ENCODE peak calls at places on chromosomes 7 and 10, in five cellular contexts. S is HTR-8/SVneo; F is activated effector memory CD4-positive, alpha-beta T cell treated with Interleukin-2 at 50 U/mL for 16 hours; J is GM19239; I is RPMI7951. V is an unnamed sample.

GRCh38 chr10:66931340-66931948 is 5.6 kb downstream of the LRRTM3 start:
- DNase-seq in S (peak), F (no peak), J (no peak), I (peak), V (no peak)

GRCh38 chr10:3421537-3422257 is 249.1 kb upstream of the PITRM1 start:
- DNase-seq in S (no peak), F (no peak), J (no peak), I (no peak), V (no peak)

GRCh38 chr10:44102726-44103255 is 282.1 kb downstream of the CXCL12 start:
- DNase-seq in S (peak), F (no peak), J (no peak), I (peak), V (peak)

GRCh38 chr7:101488826-101489572 is 126.3 kb downstream of the COL26A1 start:
- DNase-seq in S (peak), F (no peak), J (no peak), I (peak), V (peak)

GRCh38 chr10:61643316-61643751 is 19.4 kb upstream of the CABCOCO1 start:
- DNase-seq in S (no peak), F (no peak), J (no peak), I (no peak), V (no peak)

GRCh38 chr7:157434701-157435100 is 97.9 kb downstream of the DNAJB6 start:
- DNase-seq in S (no peak), F (no peak), J (no peak), I (peak), V (no peak)

GRCh38 chr7:91164948-91165845 is 99.0 kb upstream of the FZD1 start:
- DNase-seq in S (no peak), F (no peak), J (peak), I (peak), V (peak)

GRCh38 chr10:26486304-26486703 is 48.2 kb downstream of the APBB1IP start:
- DNase-seq in S (peak), F (no peak), J (no peak), I (peak), V (no peak)

GRCh38 chr10:78255796-78256638 is 222.4 kb downstream of the RPS24 start:
- DNase-seq in S (peak), F (no peak), J (no peak), I (peak), V (peak)

GRCh38 chr7:66920256-66920655 is 769 bp upstream of the TMEM248 start:
- DNase-seq in S (no peak), F (no peak), J (no peak), I (no peak), V (no peak)

GRCh38 chr7:85529831-85530230 is 343.0 kb upstream of the SEMA3D start:
- DNase-seq in S (no peak), F (no peak), J (no peak), I (peak), V (no peak)

GRCh38 chr10:43115881-43116595 is 22.2 kb upstream of the CSGALNACT2 start:
- DNase-seq in S (no peak), F (no peak), J (no peak), I (no peak), V (no peak)

GRCh38 chr7:22578048-22578770 is 78.2 kb upstream of the STEAP1B start:
- DNase-seq in S (no peak), F (no peak), J (no peak), I (peak), V (peak)

GRCh38 chr10:75552171-75552570 is 120.7 kb downstream of the LRMDA start:
- DNase-seq in S (no peak), F (no peak), J (no peak), I (no peak), V (no peak)

GRCh38 chr7:15104411-15105092 is 202.0 kb upstream of the DGKB start:
- DNase-seq in S (no peak), F (no peak), J (no peak), I (no peak), V (no peak)

GRCh38 chr7:1961776-1962276 is 270.9 kb downstream of the MAD1L1 start:
- DNase-seq in S (no peak), F (peak), J (no peak), I (peak), V (no peak)